ENCODE peak calls at places on chromosomes 7 and 10, in six cellular contexts. N, Q, E, F, J and W are unnamed samples.
A peak's percentile ranks its signal among the peaks of the same experiment; 100 is the strongest.

GRCh38 chr10:72020914-72021754 is 56.9 kb downstream of the CHST3 start:
- DNase-seq in E (no peak), Q (no peak), J (no peak), F (no peak), N (no peak), W (no peak)

GRCh38 chr7:46173526-46174191 is 252.6 kb upstream of the IGFBP3 start:
- DNase-seq in F (no peak), E (no peak), Q (no peak), J (peak; percentile 41), N (no peak), W (no peak)

GRCh38 chr10:30784896-30785605 is 155.5 kb upstream of the LYZL2 start:
- DNase-seq in F (peak; percentile 81), Q (peak; percentile 79), N (peak; percentile 66), E (peak; percentile 62), J (peak; percentile 74), W (peak; percentile 58)

GRCh38 chr7:132652507-132652906 is 76.2 kb upstream of the PLXNA4 start:
- DNase-seq in Q (no peak), F (no peak), J (no peak), N (no peak), E (no peak), W (no peak)

GRCh38 chr10:72785422-72785818 is 93.5 kb downstream of the MCU start:
- DNase-seq in Q (peak; percentile 44), F (no peak), N (no peak), E (no peak), J (no peak), W (no peak)

GRCh38 chr7:137816696-137817320 is 30.0 kb downstream of the DGKI start:
- DNase-seq in Q (no peak), J (peak; percentile 28), N (no peak), F (no peak), E (peak; percentile 27), W (no peak)

GRCh38 chr10:88108115-88108610 is 244.7 kb downstream of the PTEN start:
- DNase-seq in F (no peak), Q (no peak), N (no peak), E (no peak), J (no peak), W (no peak)

GRCh38 chr10:126704637-126705036 is 34.1 kb upstream of the C10orf90 start:
- DNase-seq in J (no peak), N (no peak), E (no peak), F (no peak), Q (no peak), W (no peak)

GRCh38 chr10:10490187-10490980 is 527.3 kb upstream of the CELF2 start:
- DNase-seq in F (no peak), J (peak; percentile 2), E (no peak), Q (no peak), N (no peak), W (no peak)

GRCh38 chr7:128025380-128025779 is 5.9 kb downstream of the LRRC4 start:
- DNase-seq in E (no peak), N (no peak), F (no peak), Q (no peak), J (no peak), W (no peak)

GRCh38 chr7:2757904-2758672 is 70.1 kb downstream of the AMZ1 start:
- DNase-seq in J (peak; percentile 90), E (peak; percentile 97), Q (no peak), F (no peak), N (peak; percentile 57), W (peak; percentile 43)

GRCh38 chr10:86269332-86269731 is 97.3 kb downstream of the GRID1 start:
- DNase-seq in E (no peak), Q (no peak), J (no peak), N (no peak), F (peak; percentile 4), W (no peak)

GRCh38 chr10:112083526-112083925 is 100.0 kb downstream of the GPAM start:
- DNase-seq in J (no peak), Q (no peak), N (no peak), E (no peak), F (no peak), W (no peak)

GRCh38 chr7:80255656-80256055 is 121.0 kb downstream of the GNAI1 start:
- DNase-seq in N (no peak), F (no peak), J (no peak), E (no peak), Q (no peak), W (no peak)